ENCODE peak calls at places on chromosomes 7 and 10, in seven cellular contexts. R, O, P, E, W, A and H are unnamed samples. For H3K4me1 and H3K27me3, the result is how much of the 10 kb centered on the place peaks cover.

GRCh38 chr10:31490858-31491504 is 172.0 kb downstream of the ZEB1 start:
- DNase-seq in E (no peak), A (peak), R (peak), W (no peak), O (peak), P (no peak), H (peak)

GRCh38 chr7:69996132-69996531 is 397.9 kb downstream of the AUTS2 start:
- DNase-seq in P (no peak), A (no peak), E (no peak), R (no peak), O (no peak), W (no peak), H (no peak)

GRCh38 chr7:33369888-33370287 is 240.5 kb downstream of the BBS9 start:
- DNase-seq in P (no peak), A (no peak), R (no peak), W (no peak), E (no peak), O (no peak), H (no peak)

GRCh38 chr7:82945056-82945455 is 217.6 kb downstream of the PCLO start:
- DNase-seq in W (no peak), A (no peak), O (no peak), E (no peak), P (no peak), R (no peak), H (no peak)

GRCh38 chr10:24114561-24114960 is 94.4 kb upstream of the KIAA1217 start:
- DNase-seq in O (peak), R (no peak), E (no peak), A (peak), P (no peak), W (no peak), H (no peak)

GRCh38 chr7:43639858-43640491 is 57.1 kb downstream of the STK17A start:
- DNase-seq in P (peak), W (peak), O (peak), R (no peak), A (peak), E (no peak), H (peak)

GRCh38 chr10:51251110-51251509 is 176.8 kb downstream of the PRKG1 start:
- DNase-seq in E (no peak), O (no peak), W (no peak), R (no peak), A (no peak), P (no peak), H (no peak)

GRCh38 chr10:129945941-129946760 is 17.9 kb downstream of the EBF3 start:
- DNase-seq in O (peak), R (no peak), A (no peak), P (no peak), E (no peak), W (no peak), H (no peak)

GRCh38 chr7:16755397-16755796 is 1.8 kb downstream of the TSPAN13 start:
- DNase-seq in P (no peak), R (no peak), E (no peak), A (no peak), O (no peak), W (no peak), H (no peak)

GRCh38 chr10:80484243-80484642 is 30.1 kb downstream of the TSPAN14 start:
- DNase-seq in E (no peak), A (no peak), R (no peak), O (no peak), P (no peak), W (peak), H (peak)

GRCh38 chr7:153616808-153617207 is 435.4 kb upstream of the DPP6 start:
- DNase-seq in P (no peak), O (no peak), A (peak), R (no peak), E (no peak), W (no peak), H (no peak)

GRCh38 chr7:137944168-137944567 is 57.7 kb downstream of the CREB3L2 start:
- DNase-seq in E (no peak), R (no peak), W (no peak), P (no peak), O (peak), A (no peak), H (no peak)

GRCh38 chr7:94417261-94417660 is 22.6 kb downstream of the COL1A2 start:
- DNase-seq in A (no peak), O (no peak), R (no peak), W (no peak), P (no peak), E (no peak), H (no peak)

GRCh38 chr7:132393789-132394261 is 182.4 kb downstream of the PLXNA4 start:
- DNase-seq in A (no peak), E (no peak), P (peak), O (peak), W (no peak), R (no peak), H (no peak)

GRCh38 chr10:5628798-5629788 is 37.3 kb downstream of the ASB13 start:
- DNase-seq in R (no peak), E (no peak), O (peak), P (no peak), A (no peak), W (no peak), H (no peak)

GRCh38 chr10:131174651-131175540 is 136.6 kb downstream of the TCERG1L start:
- DNase-seq in P (no peak), A (no peak), W (no peak), O (no peak), R (no peak), E (no peak), H (no peak)

GRCh38 chr7:288671-289101 is 1.3 kb upstream of the FOXL3 start:
- DNase-seq in W (no peak), R (no peak), O (no peak), E (no peak), A (no peak), P (no peak), H (no peak)

GRCh38 chr7:100584677-100585510 is 1.0 kb downstream of the LRCH4 start:
- DNase-seq in R (no peak), P (no peak), O (peak), W (peak), A (peak), E (peak), H (no peak)

GRCh38 chr10:132282667-132283603 is 24.8 kb downstream of the STK32C start:
- DNase-seq in W (no peak), E (no peak), O (peak), P (no peak), A (no peak), R (no peak), H (no peak)

GRCh38 chr7:92421676-92422435 is 25.4 kb upstream of the GATAD1 start:
- DNase-seq in E (no peak), O (peak), W (no peak), R (no peak), A (peak), P (no peak), H (no peak)

GRCh38 chr10:29377333-29377961 is 88.6 kb downstream of the LYZL1 start:
- DNase-seq in O (peak), W (no peak), P (peak), E (no peak), A (peak), R (peak), H (peak)

GRCh38 chr10:72164617-72165016 is 51.2 kb upstream of the ANAPC16 start:
- DNase-seq in E (no peak), R (no peak), O (no peak), W (no peak), A (no peak), P (no peak), H (peak)

GRCh38 chr10:2477154-2477553 is 590.2 kb upstream of the PFKP start:
- DNase-seq in P (no peak), R (no peak), O (no peak), W (no peak), A (peak), E (no peak), H (no peak)

GRCh38 chr7:30163231-30163894 is 28.6 kb downstream of the MTURN start:
- DNase-seq in W (no peak), A (no peak), O (no peak), P (no peak), R (no peak), E (no peak), H (peak)

GRCh38 chr10:122265896-122266295 is 5.2 kb upstream of the BTBD16 start:
- DNase-seq in W (no peak), A (no peak), E (no peak), R (no peak), P (no peak), O (no peak), H (no peak)

GRCh38 chr10:66505003-66505707 is 420.7 kb upstream of the LRRTM3 start:
- DNase-seq in W (no peak), A (no peak), R (no peak), O (no peak), P (no peak), E (no peak), H (no peak)

GRCh38 chr10:133618851-133619250 is 7.7 kb downstream of the FRG2B start:
- DNase-seq in R (no peak), O (no peak), W (no peak), P (no peak), E (no peak), A (no peak), H (no peak)

GRCh38 chr7:155618708-155619633 is 25.5 kb upstream of the RBM33 start:
- DNase-seq in W (peak), A (peak), O (peak), P (no peak), R (no peak), E (peak), H (no peak)

GRCh38 chr10:102781921-102782542 is 38.3 kb downstream of the WBP1L start:
- DNase-seq in A (no peak), R (no peak), E (no peak), P (no peak), W (no peak), O (peak), H (no peak)
- H3K4me1 ChIP-seq in A (under half), R (under half), E (under half), P (half or more), W (under half), O (half or more), H (under half)

GRCh38 chr7:27205325-27206280 is 5.7 kb upstream of the HOXA13 start:
- DNase-seq in E (no peak), P (no peak), A (no peak), W (no peak), R (no peak), O (no peak), H (no peak)
- H3K27me3 ChIP-seq in E (under half), P (under half), A (half or more), W (half or more), R (under half), O (half or more), H (under half)

DNA sequence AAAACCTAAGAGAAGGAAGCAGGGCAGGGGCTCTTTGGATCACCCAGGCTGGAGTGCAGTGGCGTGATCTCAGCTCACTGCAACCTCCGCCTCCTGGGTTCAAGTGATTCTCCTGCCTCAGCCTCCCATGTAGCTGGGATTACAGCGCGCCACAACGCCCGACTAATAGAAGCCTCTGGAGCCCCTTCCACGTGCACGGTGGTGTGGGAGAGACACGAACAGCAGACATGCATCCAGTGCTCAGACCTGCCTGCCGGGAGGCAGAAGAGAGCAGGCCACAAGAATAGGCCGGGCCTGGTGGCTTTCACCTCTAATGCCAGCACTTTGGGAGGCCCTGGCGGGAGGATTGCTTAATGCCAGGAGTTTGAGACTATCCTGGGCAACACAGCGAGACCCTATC is 96.3 kb downstream of the PRPF18 start:
- DNase-seq in R (no peak), E (no peak), W (no peak), O (no peak), A (no peak), P (no peak), H (no peak)
- H3K4me1 ChIP-seq in R (under half), E (under half), W (under half), O (under half), A (under half), P (under half), H (under half)

GRCh38 chr10:101036726-101037125 is 5.7 kb downstream of the SFXN3 start:
- DNase-seq in O (no peak), A (no peak), W (no peak), R (no peak), P (no peak), E (no peak), H (no peak)
- H3K27me3 ChIP-seq in O (under half), A (under half), W (under half), R (under half), P (under half), E (under half), H (under half)

GRCh38 chr7:106692450-106693051 is 31.6 kb upstream of the CCDC71L start:
- DNase-seq in P (no peak), W (no peak), A (no peak), O (no peak), R (no peak), E (no peak), H (no peak)
- H3K4me1 ChIP-seq in P (under half), W (under half), A (under half), O (under half), R (under half), E (under half), H (under half)